ENCODE peak calls at places on chromosomes 5 and 9, in four cellular contexts. W, R, S and I are unnamed samples.

GRCh38 chr5:68041293-68041692 is 174.3 kb upstream of the PIK3R1 start:
- DNase-seq in W (peak; percentile 2), R (no peak), S (no peak), I (no peak)

GRCh38 chr5:149561848-149562247 is 10.6 kb upstream of the CSNK1A1 start:
- DNase-seq in S (no peak), W (peak; percentile 17), R (peak; percentile 80), I (peak; percentile 49)

GRCh38 chr5:31347558-31347905 is 154.0 kb downstream of the CDH6 start:
- DNase-seq in W (no peak), S (no peak), R (no peak), I (no peak)

GRCh38 chr5:110063640-110064592 is 374.2 kb downstream of the MAN2A1 start:
- DNase-seq in W (no peak), S (no peak), R (no peak), I (peak; percentile 14)

GRCh38 chr9:129401623-129402340 is 219.1 kb downstream of the C9orf50 start:
- DNase-seq in R (peak; percentile 59), S (no peak), W (no peak), I (no peak)

GRCh38 chr5:43171441-43171840 is 20.6 kb upstream of the NIM1K start:
- DNase-seq in W (no peak), S (no peak), R (no peak), I (no peak)

GRCh38 chr5:79111387-79111959 is at the start of gene BHMT:
- DNase-seq in S (no peak), R (peak; percentile 66), W (no peak), I (peak; percentile 20)

GRCh38 chr9:133979124-133979920 is 12.8 kb downstream of the VAV2 start:
- DNase-seq in R (peak; percentile 5), W (peak; percentile 86), S (peak; percentile 74), I (peak; percentile 46)

GRCh38 chr9:122225323-122226141 is 3.2 kb downstream of the LHX6 start:
- DNase-seq in W (no peak), S (no peak), R (no peak), I (no peak)

GRCh38 chr9:131503626-131504465 is 1.1 kb downstream of the POMT1 start:
- DNase-seq in R (peak; percentile 65), S (no peak), W (no peak), I (peak; percentile 41)

GRCh38 chr9:137019891-137020683 is 8.0 kb downstream of the ABCA2 start:
- DNase-seq in S (no peak), R (peak; percentile 51), W (no peak), I (no peak)

GRCh38 chr9:93577045-93577939 is 908 bp downstream of the PHF2 start:
- DNase-seq in S (peak; percentile 63), W (peak; percentile 49), R (peak; percentile 59), I (peak; percentile 53)

GRCh38 chr5:94849324-94849723 is 230.9 kb downstream of the SLF1 start:
- DNase-seq in R (peak; percentile 27), S (peak; percentile 29), W (no peak), I (no peak)

GRCh38 chr5:96903300-96903699 is 27.0 kb downstream of the ERAP2 start:
- DNase-seq in R (no peak), W (no peak), S (no peak), I (no peak)

GRCh38 chr5:17000296-17000939 is 64.3 kb upstream of the MYO10 start:
- DNase-seq in S (no peak), R (no peak), W (no peak), I (peak; percentile 23)

DNA sequence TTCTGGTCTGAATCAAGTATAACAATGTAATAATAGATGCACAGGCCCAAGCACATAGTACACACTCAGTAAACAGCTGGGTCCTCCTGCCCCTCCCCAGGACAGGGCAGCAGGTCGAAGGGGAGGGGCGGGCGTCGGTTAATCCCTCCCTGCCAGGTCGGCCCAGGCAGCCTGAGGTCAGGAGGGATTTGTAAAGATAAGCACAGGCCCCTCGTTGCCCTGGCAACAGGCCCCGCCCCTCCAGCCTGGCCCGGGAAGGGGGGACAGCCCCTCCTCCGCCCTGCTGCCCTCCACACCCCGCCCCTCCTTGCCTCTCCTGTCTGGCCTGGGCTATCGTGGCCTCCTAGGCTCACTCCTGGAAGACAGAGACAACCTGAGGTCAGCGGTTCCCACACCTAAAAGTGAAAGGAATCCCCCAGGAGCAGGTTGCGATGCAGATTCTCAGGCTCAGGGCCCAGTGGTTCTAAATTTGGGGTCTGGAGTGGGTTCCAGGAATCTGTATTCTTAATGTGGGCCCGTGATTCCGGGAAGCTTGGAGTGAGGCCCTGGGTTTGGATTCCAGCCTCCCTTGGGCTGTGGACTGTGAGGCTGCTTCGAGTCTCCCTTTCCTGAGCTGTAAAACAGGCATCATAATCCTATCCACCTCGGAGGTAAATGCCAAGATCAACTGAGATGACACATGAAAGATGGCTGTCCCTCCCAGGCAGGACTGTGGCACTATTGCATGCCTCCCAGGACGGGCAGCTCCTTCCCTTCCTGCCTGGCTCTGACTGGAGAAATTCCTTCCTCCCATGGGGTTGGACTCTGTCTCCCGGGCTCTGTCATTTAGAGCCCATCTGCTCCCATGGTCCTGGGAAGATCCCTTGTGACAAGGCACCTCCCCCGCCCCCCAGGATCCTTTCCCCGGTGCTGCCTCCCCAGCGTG is 4.4 kb downstream of the CRB2 start:
- DNase-seq in R (peak; percentile 97), W (peak; percentile 50), S (peak; percentile 84), I (peak; percentile 92)
- H3K9me2 ChIP-seq in R (no peaks in the 10 kb centered on the region), W (no peaks in the 10 kb centered on the region), S (no peaks in the 10 kb centered on the region), I (no peaks in the 10 kb centered on the region)

GRCh38 chr5:3600106-3600997 is 4.7 kb downstream of the IRX1 start:
- DNase-seq in W (no peak), S (no peak), R (peak; percentile 81), I (no peak)

GRCh38 chr5:3597727-3598082 is 2.1 kb downstream of the IRX1 start:
- DNase-seq in R (no peak), S (no peak), W (no peak), I (no peak)

GRCh38 chr5:3599283-3600105 is 3.9 kb downstream of the IRX1 start:
- DNase-seq in S (no peak), W (no peak), R (peak; percentile 75), I (no peak)

GRCh38 chr5:3598236-3598635 is 2.6 kb downstream of the IRX1 start:
- DNase-seq in W (no peak), R (no peak), S (no peak), I (no peak)

DNA sequence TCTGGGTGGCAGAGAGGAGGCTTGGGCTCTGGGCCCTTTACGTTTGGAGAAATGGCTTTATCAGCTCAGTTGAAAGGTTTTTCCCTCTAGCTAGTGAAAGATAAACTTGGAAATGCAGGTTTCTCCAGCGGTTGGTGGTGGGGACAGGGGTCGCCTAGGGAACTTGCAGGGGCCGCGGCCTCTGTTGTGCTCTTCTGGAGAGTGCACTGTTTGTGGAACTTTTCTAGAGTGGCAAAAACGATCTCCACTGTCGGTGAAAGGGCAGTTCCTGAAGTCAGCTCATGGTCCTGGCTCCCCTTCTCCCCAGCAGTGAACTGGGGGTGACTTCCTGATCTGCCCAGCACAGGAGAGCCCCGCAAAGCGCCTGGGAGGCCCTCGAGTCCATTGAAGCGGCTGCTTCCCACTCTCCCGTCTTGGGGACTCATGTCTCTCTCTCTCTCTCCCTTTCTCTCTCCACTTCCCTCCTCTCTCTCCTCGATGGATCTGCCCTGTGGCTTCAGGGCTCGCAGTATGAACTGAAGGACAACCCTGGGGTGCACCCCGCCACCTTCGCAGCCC is 3.2 kb downstream of the IRX1 start:
- DNase-seq in W (no peak), R (no peak), S (no peak), I (no peak)
- H4K20me1 ChIP-seq in W (no peaks in the 10 kb centered on the region), R (peaks cover 4% of the 10 kb centered on the region), S (no peaks in the 10 kb centered on the region), I (no peaks in the 10 kb centered on the region)

DNA sequence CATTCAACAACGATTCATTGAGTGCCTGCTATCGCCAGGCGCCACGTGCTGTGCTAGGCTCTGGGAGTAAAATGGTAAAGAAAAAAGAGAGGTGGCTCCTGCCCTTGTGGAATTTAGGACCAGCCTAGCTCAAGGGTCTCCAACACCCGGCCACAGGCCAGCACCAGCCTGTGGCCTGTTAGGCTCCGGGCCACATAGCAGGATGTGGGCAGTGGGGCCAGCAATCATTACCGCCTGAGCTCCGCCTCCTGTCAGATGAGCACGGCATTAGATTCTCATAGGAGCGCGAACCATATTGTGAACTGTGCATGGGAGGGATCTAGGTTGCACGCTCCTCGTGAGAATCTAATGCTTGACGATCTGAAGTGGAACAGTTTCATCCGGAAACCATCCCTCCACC is 1.5 kb downstream of the RMRP start:
- DNase-seq in S (no peak), W (no peak), R (no peak), I (no peak)
- H3K79me2 ChIP-seq in S (no peaks in the 10 kb centered on the region), W (peaks cover 18% of the 10 kb centered on the region), R (no peaks in the 10 kb centered on the region), I (peaks cover 11% of the 10 kb centered on the region)

DNA sequence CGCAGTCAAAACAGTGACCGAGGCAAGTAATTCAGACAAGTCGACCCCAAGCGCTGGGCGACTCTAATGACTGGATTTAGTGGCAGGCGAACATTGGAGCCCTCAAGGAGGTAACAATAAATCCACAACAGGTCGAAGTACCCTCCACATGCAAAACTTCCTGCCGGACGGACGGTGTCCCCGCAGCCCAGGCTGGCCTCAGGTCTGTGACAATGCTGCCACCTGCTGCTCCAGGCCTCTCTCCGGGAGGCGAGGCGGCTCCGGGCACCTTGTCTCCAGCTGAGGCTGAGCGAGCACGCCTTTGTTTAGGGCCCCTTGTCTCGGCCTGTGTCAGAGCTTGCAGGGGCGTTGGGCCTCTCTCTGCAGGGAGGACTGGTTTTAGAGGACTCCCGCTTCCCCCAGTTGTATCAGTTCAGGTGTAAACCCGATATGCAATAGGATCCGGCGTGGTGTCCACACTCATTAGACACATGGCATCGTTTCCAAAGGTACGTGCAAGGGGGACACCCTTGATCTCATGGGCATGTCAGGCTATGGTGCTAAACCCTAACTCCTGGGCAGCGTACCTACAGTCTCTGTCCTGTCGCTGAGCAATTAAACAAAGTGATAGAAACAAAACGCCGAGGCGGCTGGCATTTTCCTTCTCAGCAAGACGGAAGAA is 628.0 kb upstream of the ADAMTS16 start:
- DNase-seq in R (peak; percentile 68), S (no peak), W (no peak), I (peak; percentile 69)
- H3K9me2 ChIP-seq in R (no peaks in the 10 kb centered on the region), S (no peaks in the 10 kb centered on the region), W (no peaks in the 10 kb centered on the region), I (no peaks in the 10 kb centered on the region)

GRCh38 chr5:177467436-177467835 is 6.0 kb downstream of the DBN1 start:
- DNase-seq in S (no peak), R (no peak), W (no peak), I (no peak)

GRCh38 chr5:177468329-177469058 is 4.9 kb downstream of the DBN1 start:
- DNase-seq in R (no peak), W (no peak), S (no peak), I (peak; percentile 40)

GRCh38 chr5:177470759-177471536 is 2.5 kb downstream of the DBN1 start:
- DNase-seq in W (no peak), R (no peak), S (no peak), I (no peak)

GRCh38 chr5:177469750-177470525 is 3.5 kb downstream of the DBN1 start:
- DNase-seq in S (no peak), R (no peak), W (no peak), I (no peak)

DNA sequence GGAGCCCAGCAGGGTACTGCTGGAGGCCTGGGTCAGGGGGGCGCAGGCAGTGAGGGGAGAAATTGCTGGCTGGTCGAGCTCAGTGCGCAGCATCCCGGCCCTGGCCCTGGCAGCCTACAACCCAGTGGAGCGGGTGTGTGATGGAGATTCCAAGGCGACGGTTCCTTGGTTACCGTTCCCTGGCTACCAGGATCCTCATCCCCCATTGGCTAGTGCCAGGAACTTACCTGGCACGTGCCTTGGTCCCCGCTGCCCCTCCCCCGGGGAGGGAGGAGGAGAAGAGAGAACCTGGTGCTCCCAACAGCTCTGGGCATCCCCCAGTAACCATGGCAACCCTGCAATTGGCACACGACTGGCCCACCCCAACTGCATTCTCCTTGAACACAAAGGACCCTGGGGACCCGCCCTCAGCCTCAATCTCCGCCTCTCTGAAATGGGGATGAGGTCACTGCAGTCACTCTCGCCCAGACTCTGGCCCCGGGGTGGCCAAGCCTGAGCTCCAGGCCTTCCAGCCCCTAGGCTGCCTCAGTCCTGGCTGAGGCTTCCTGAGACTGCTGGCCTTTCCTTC is 4.3 kb downstream of the DBN1 start:
- DNase-seq in S (no peak), W (no peak), R (peak; percentile 86), I (no peak)
- H4K20me1 ChIP-seq in S (no peaks in the 10 kb centered on the region), W (no peaks in the 10 kb centered on the region), R (peaks cover 45% of the 10 kb centered on the region), I (peaks cover 47% of the 10 kb centered on the region)